ENCODE peak calls at places on chromosomes 3 and 15, in six cellular contexts. N is fibroblast of pulmonary artery, M is prostate gland, R is A549, T is fibroblast of mammary gland, A is HCT116. Q is an unnamed sample.

GRCh38 chr3:72052841-72053409 is 268.0 kb upstream of the PROK2 start:
- DNase-seq in T (peak), M (no peak), R (no peak), N (peak), A (no peak), Q (peak)

GRCh38 chr3:148077318-148077923 is 620.3 kb upstream of the AGTR1 start:
- DNase-seq in R (peak), A (peak), N (peak), M (no peak), T (peak), Q (peak)

GRCh38 chr3:81299486-81299885 is 462.0 kb downstream of the GBE1 start:
- DNase-seq in M (no peak), R (no peak), A (no peak), N (no peak), T (no peak), Q (no peak)

GRCh38 chr3:123383101-123384053 is 65.5 kb downstream of the ADCY5 start:
- DNase-seq in R (no peak), N (no peak), M (no peak), T (no peak), A (no peak), Q (peak)

GRCh38 chr3:38375072-38375471 is 28.5 kb downstream of the XYLB start:
- DNase-seq in T (no peak), A (no peak), N (no peak), M (no peak), R (no peak), Q (no peak)

GRCh38 chr3:87873136-87873535 is 185.7 kb downstream of the CGGBP1 start:
- DNase-seq in A (no peak), M (no peak), N (peak), R (peak), T (peak), Q (no peak)

GRCh38 chr3:147397155-147397888 is 9.0 kb downstream of the ZIC4 start:
- DNase-seq in R (no peak), T (peak), M (no peak), N (no peak), A (no peak), Q (no peak)

GRCh38 chr3:133330043-133330442 is 69.8 kb upstream of the BFSP2 start:
- DNase-seq in N (peak), R (no peak), T (no peak), M (no peak), A (no peak), Q (no peak)

GRCh38 chr3:140398387-140398786 is 279.5 kb upstream of the TRIM42 start:
- DNase-seq in T (no peak), A (no peak), N (no peak), M (no peak), R (no peak), Q (no peak)

GRCh38 chr3:40079203-40079844 is 230.2 kb upstream of the EIF1B start:
- DNase-seq in T (peak), M (no peak), N (peak), R (no peak), A (no peak), Q (no peak)

GRCh38 chr3:6807967-6808588 is 52.8 kb upstream of the GRM7 start:
- DNase-seq in T (peak), A (no peak), N (no peak), R (no peak), M (no peak), Q (no peak)

GRCh38 chr3:178551916-178552321 is 15.7 kb downstream of the KCNMB2 start:
- DNase-seq in R (no peak), N (peak), T (peak), A (no peak), M (no peak), Q (peak)

GRCh38 chr15:59762558-59762957 is 73.4 kb upstream of the BNIP2 start:
- DNase-seq in A (no peak), N (no peak), T (no peak), R (no peak), M (no peak), Q (no peak)

GRCh38 chr3:11364181-11364580 is 92.0 kb downstream of the ATG7 start:
- DNase-seq in T (peak), N (no peak), M (no peak), A (no peak), R (no peak), Q (peak)

DNA sequence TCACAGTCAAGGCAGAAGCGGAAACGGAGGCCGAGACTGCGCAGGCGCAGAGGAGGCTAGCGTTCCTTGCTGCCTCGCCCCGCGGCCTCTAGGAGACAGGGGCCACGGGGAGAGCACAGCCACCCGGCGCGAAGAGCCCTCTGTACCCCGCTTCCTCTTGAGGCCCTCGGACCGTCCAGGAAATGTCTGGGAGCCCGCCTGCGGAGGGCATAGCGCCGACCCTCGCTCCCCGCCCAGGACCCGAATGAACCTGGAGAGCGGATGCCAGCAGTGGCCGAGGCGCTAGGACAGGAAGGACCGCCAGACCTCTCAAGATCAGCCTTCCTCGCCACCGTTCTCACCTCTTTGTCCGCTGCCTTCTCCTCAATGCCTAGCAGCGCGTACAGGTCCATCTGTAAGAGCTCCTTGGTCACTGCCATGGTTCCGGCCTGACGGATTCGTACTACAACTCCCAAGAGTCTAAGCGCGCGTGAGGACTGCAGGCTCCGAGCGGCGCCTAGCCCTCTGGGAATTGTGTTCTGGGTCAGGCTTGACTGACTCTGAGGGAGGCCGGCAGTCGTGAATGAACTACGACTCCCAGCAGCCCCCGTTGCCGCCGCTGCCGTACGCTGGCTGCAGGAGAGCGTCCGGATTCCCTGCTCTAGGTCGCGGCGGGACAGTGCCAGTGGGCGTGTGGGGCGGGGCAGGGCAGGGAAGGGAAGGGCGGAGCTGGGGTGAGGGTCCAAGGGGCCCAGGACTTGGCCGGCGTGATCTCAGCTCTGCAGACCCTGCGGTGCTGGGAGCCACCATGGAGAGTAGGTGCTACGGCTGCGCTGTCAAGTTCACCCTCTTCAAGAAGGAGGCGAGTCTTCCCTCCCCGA is at the start of the genes DNAJC17 and ZFYVE19:
- DNase-seq in N (peak), A (peak), T (peak), R (peak), M (peak), Q (peak)
- TF ChIP-seq CTCF in N (no peak), A (no peak), T (no peak), R (no peak), M (no peak), Q (no peak)

DNA sequence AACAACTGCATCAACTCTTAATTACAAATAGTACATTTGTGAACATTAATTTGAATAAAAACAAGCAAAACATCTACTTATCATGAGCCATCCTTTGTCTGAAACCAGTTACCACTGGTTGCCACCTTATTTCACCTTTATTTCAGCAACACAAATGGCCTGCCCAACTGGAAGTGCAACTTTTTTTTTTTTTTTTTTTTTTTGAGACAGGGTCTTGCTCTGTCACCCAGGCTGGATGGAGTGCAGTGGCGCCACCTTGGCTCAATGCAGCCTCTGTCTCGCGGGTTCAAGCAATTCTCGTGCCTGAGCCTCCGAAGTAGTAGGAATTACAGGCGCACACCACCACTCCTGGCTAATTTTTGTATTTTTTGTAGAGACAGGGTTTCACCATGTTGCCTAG is 13.1 kb downstream of the WDR82 start:
- DNase-seq in A (no peak), R (no peak), T (no peak), N (no peak), M (no peak), Q (no peak)
- TF ChIP-seq CTCF in A (peak), R (no peak), T (no peak), N (no peak), M (no peak), Q (no peak)

GRCh38 chr3:78070188-78070587 is 1030.3 kb downstream of the ROBO2 start:
- DNase-seq in T (no peak), A (no peak), R (no peak), M (no peak), N (no peak), Q (no peak)

GRCh38 chr3:78066287-78066686 is 1026.4 kb downstream of the ROBO2 start:
- DNase-seq in M (no peak), N (no peak), R (peak), A (no peak), T (no peak), Q (no peak)
- TF ChIP-seq CTCF in M (no peak), N (no peak), R (no peak), A (no peak), T (no peak), Q (no peak)

DNA sequence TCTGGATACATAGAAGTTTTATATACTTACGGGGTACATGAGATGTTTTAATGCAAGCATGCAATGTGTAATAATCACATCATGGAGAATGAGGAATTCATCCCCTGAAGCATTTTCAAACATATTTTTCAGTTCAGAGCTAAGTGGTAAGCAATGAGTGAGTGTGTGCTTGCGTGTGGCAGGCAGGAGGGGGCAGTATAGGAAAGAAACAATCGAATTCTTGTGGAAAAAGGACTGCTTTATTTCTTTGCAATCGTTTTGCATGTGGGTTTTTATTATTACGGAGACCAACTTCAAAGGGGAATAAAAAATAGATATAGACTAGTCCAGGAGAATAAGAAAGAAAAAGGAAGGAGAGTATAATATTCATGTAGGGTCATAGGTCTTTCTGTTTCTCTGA is 271.6 kb downstream of the CHL1 start:
- DNase-seq in A (no peak), M (no peak), R (peak), T (peak), N (no peak), Q (peak)
- TF ChIP-seq CTCF in A (no peak), M (no peak), R (peak), T (peak), N (peak), Q (peak)

DNA sequence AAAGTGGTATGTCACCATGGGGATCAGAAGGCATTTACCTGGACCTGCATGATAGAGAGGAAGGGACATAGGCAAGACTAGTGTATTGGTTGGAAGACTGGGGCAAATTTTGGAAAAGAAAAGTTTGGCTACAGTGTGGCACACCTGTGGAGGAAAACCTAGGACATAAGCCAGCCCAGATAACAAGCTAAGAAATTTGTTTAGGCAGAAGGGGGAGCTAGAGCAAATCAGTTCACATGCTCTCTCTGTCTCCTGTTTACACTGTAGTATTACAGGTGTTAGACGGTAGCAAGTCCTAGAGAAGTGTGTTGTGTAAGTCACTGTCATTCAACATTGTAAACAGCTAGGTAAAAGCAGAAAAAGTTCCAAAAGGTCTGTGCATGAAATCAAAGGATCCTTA is 11.9 kb upstream of the ALDH1A2 start:
- DNase-seq in M (peak), N (peak), A (peak), T (peak), R (no peak), Q (no peak)
- TF ChIP-seq CTCF in M (no peak), N (peak), A (peak), T (peak), R (peak), Q (no peak)

GRCh38 chr15:39438795-39439577 is 141.9 kb upstream of the THBS1 start:
- DNase-seq in A (no peak), T (no peak), N (peak), M (no peak), R (no peak), Q (peak)
- TF ChIP-seq CTCF in A (peak), T (no peak), N (peak), M (no peak), R (no peak), Q (no peak)

GRCh38 chr15:62071711-62072308 is 5.0 kb downstream of the C2CD4A start:
- DNase-seq in A (no peak), T (peak), R (peak), M (no peak), N (peak), Q (peak)
- TF ChIP-seq CTCF in A (peak), T (peak), R (peak), M (no peak), N (peak), Q (peak)

GRCh38 chr15:43941555-43941954 is 114.8 kb downstream of the WDR76 start:
- DNase-seq in R (no peak), T (no peak), A (no peak), N (no peak), M (no peak), Q (no peak)

GRCh38 chr15:43942157-43942556 is 115.4 kb downstream of the WDR76 start:
- DNase-seq in T (no peak), N (no peak), M (no peak), R (no peak), A (no peak), Q (no peak)

GRCh38 chr15:43941071-43941470 is 114.3 kb downstream of the WDR76 start:
- DNase-seq in M (no peak), A (no peak), R (no peak), T (no peak), N (no peak), Q (no peak)

GRCh38 chr15:43943511-43943910 is 116.7 kb downstream of the WDR76 start:
- DNase-seq in T (peak), A (no peak), R (no peak), M (no peak), N (no peak), Q (peak)

GRCh38 chr15:43939070-43939469 is 112.3 kb downstream of the WDR76 start:
- DNase-seq in R (peak), A (peak), N (peak), T (peak), M (no peak), Q (peak)
- TF ChIP-seq CTCF in R (peak), A (peak), N (peak), T (peak), M (no peak), Q (peak)

GRCh38 chr3:7964899-7965298 is 536.7 kb upstream of the LMCD1 start:
- DNase-seq in T (no peak), M (no peak), A (no peak), R (no peak), N (no peak), Q (no peak)
- TF ChIP-seq CTCF in T (no peak), M (no peak), A (peak), R (no peak), N (no peak), Q (no peak)

GRCh38 chr15:41584636-41585139 is 25.7 kb downstream of the TYRO3 start:
- DNase-seq in R (no peak), A (no peak), N (no peak), T (no peak), M (no peak), Q (no peak)

GRCh38 chr15:41581110-41581509 is 22.1 kb downstream of the TYRO3 start:
- DNase-seq in A (peak), T (no peak), R (peak), N (no peak), M (no peak), Q (no peak)

GRCh38 chr15:41583795-41584194 is 24.8 kb downstream of the TYRO3 start:
- DNase-seq in R (no peak), M (no peak), A (no peak), T (no peak), N (no peak), Q (no peak)

DNA sequence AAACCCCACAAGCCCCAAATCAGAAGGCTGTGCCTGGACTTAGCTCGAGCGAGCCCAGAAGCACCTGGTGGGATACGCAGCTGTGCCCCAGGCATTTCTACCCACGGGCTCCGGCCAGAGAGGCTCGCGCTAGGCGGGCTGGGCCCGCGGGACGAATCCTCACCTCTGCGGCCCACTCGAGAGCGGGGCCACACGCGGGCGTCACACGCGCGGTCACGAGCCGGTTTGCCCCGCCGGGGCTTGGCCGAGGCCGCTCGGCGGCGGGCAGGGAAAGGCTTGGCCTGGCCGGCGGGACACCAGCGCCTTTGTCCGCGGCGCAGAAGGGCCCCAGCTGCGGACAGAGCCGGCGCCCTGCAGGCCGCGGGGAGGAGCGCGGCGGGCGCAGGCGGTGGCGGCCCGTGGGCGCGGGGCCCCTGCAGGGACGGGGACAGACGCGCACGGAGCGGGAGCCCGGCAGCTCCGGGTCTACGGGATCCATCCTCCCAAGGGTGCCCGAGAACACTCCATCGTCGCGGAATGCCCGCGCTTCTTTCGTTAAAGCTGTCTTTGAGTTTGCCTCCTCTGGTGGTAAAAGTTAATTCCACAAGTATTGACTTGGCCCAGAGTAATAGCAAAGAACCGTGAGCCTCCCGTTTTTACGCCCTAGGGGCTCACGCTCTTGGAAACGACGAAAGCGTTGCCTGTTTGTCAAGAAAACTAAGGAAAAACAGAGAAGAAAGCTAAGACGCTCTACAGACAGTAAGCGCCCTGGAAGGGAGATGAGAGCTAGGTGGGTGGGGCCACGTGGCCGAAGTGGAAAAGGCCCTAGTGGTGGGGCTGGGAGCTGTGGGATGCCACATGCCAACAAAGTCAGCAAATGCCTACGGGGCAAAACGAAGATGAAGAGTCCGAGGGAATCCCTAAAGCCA is 26.4 kb downstream of the TYRO3 start:
- DNase-seq in N (peak), R (peak), A (no peak), M (peak), T (peak), Q (peak)
- TF ChIP-seq CTCF in N (peak), R (peak), A (no peak), M (no peak), T (no peak), Q (peak)